ENCODE peak calls at places on chromosomes 3 and 15, in four cellular contexts. H, O, W and Z are unnamed samples.

GRCh38 chr3:176796371-176796770 is 400.9 kb downstream of the TBL1XR1 start:
- DNase-seq in H (no peak), O (no peak), W (no peak), Z (no peak)

GRCh38 chr3:74057169-74057568 is 432.4 kb upstream of the PDZRN3 start:
- DNase-seq in W (no peak), H (no peak), O (no peak), Z (no peak)

GRCh38 chr3:66322436-66322835 is 101.6 kb downstream of the SLC25A26 start:
- DNase-seq in W (no peak), H (no peak), O (no peak), Z (no peak)

GRCh38 chr3:20462723-20463122 is 276.7 kb upstream of the SGO1 start:
- DNase-seq in H (no peak), W (no peak), O (no peak), Z (no peak)

GRCh38 chr3:52001443-52001974 is 5.8 kb upstream of the RPL29 start:
- DNase-seq in O (peak; percentile 79), H (peak; percentile 83), W (no peak), Z (peak; percentile 47)

GRCh38 chr3:188417329-188417728 is 263.4 kb downstream of the LPP start:
- DNase-seq in O (no peak), W (no peak), H (no peak), Z (no peak)

GRCh38 chr3:11553436-11554235 is 90.1 kb downstream of the VGLL4 start:
- DNase-seq in W (no peak), H (no peak), O (no peak), Z (peak; percentile 68)

GRCh38 chr3:89223188-89223587 is 115.8 kb downstream of the EPHA3 start:
- DNase-seq in O (no peak), W (no peak), H (no peak), Z (no peak)

GRCh38 chr3:36804295-36805055 is 40.1 kb upstream of the DCLK3 start:
- DNase-seq in O (no peak), H (no peak), W (no peak), Z (no peak)

GRCh38 chr3:54969652-54970051 is 41.8 kb upstream of the LRTM1 start:
- DNase-seq in W (no peak), O (no peak), H (no peak), Z (no peak)

GRCh38 chr3:141797167-141797773 is 34.1 kb downstream of the GRK7 start:
- DNase-seq in H (no peak), O (peak; percentile 33), W (no peak), Z (no peak)

GRCh38 chr3:170741756-170742530 is 128.1 kb downstream of the RPL22L1 start:
- DNase-seq in H (no peak), O (no peak), W (no peak), Z (no peak)

GRCh38 chr15:40420793-40421192 is 15.2 kb downstream of the IVD start:
- DNase-seq in W (no peak), O (peak; percentile 86), H (no peak), Z (no peak)

GRCh38 chr3:35829499-35829898 is 190.2 kb downstream of the ARPP21 start:
- DNase-seq in W (no peak), O (no peak), H (no peak), Z (no peak)

GRCh38 chr3:65078748-65079147 is 390.9 kb upstream of the ADAMTS9 start:
- DNase-seq in H (no peak), W (no peak), O (no peak), Z (no peak)

GRCh38 chr3:177553586-177553985 is 356.3 kb upstream of the TBL1XR1 start:
- DNase-seq in O (no peak), H (no peak), W (no peak), Z (no peak)

GRCh38 chr3:193744048-193744821 is 151.2 kb downstream of the OPA1 start:
- DNase-seq in O (no peak), W (peak; percentile 27), H (no peak), Z (no peak)

GRCh38 chr3:111283165-111283564 is 211.5 kb downstream of the NECTIN3 start:
- DNase-seq in O (no peak), H (no peak), W (no peak), Z (no peak)

GRCh38 chr3:109018828-109019227 is 65.1 kb upstream of the GUCA1C start:
- DNase-seq in H (no peak), O (no peak), W (no peak), Z (no peak)

GRCh38 chr15:68154923-68155559 is 50.1 kb downstream of the CALML4 start:
- DNase-seq in W (no peak), O (peak; percentile 33), H (no peak), Z (no peak)

GRCh38 chr3:168219530-168219929 is 123.8 kb upstream of the GOLIM4 start:
- DNase-seq in W (no peak), O (no peak), H (no peak), Z (no peak)

GRCh38 chr3:79618883-79619282 is 148.9 kb downstream of the ROBO1 start:
- DNase-seq in W (no peak), H (no peak), O (no peak), Z (no peak)

GRCh38 chr3:193732391-193732790 is 139.4 kb downstream of the OPA1 start:
- DNase-seq in H (no peak), W (no peak), O (no peak), Z (no peak)

GRCh38 chr15:44595246-44595645 is 58.3 kb downstream of the EIF3J start:
- DNase-seq in H (no peak), O (no peak), W (no peak), Z (no peak)

GRCh38 chr3:44525060-44525459 is 29.9 kb upstream of the ZKSCAN7 start:
- DNase-seq in O (no peak), H (no peak), W (no peak), Z (no peak)

GRCh38 chr3:190585771-190586630 is 72.1 kb downstream of the IL1RAP start:
- DNase-seq in O (no peak), H (no peak), W (no peak), Z (no peak)

GRCh38 chr3:151265166-151265565 is 13.2 kb downstream of the P2RY14 start:
- DNase-seq in W (no peak), H (no peak), O (no peak), Z (no peak)

GRCh38 chr3:16067837-16068471 is 106.5 kb upstream of the GALNT15 start:
- DNase-seq in O (no peak), W (no peak), H (no peak), Z (no peak)
- TF ChIP-seq EP300 in O (no peak), W (no peak), H (no peak), Z (no peak)

DNA sequence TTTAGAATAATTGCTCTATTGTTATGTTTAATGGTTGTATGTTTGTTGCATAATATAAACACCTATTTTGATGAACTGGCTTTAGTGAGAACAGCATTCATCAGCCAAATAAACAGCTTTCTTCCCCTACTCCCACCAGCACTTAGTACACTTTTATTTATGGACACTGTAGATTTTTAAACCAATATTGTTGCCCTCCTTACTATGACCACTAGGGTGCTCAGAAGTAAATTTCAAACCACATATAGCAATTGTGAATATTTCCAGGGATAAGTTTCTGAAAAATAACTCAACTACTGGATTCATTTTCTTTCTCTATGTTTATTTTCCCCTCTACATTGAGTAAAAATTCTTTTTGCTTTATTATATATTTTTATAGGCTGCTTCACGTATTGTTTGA is 84.7 kb upstream of the PTX3 start:
- DNase-seq in O (no peak), W (no peak), H (peak; percentile 21), Z (no peak)
- TF ChIP-seq CTCF in O (no peak), W (no peak), H (peak; percentile 55), Z (no peak)

GRCh38 chr3:71341721-71342120 is 241.8 kb downstream of the FOXP1 start:
- DNase-seq in W (no peak), H (no peak), O (no peak), Z (no peak)

GRCh38 chr3:71339049-71339448 is 244.5 kb downstream of the FOXP1 start:
- DNase-seq in H (no peak), W (no peak), O (no peak), Z (no peak)
- TF ChIP-seq EP300 in H (no peak), W (no peak), O (no peak), Z (no peak)

GRCh38 chr15:36332896-36333295 is 246.5 kb upstream of the CDIN1 start:
- DNase-seq in W (no peak), O (no peak), H (no peak), Z (no peak)

GRCh38 chr15:36332301-36332700 is 247.1 kb upstream of the CDIN1 start:
- DNase-seq in H (no peak), O (no peak), W (no peak), Z (no peak)

GRCh38 chr15:36334059-36334458 is 245.4 kb upstream of the CDIN1 start:
- DNase-seq in W (no peak), H (no peak), O (no peak), Z (no peak)

GRCh38 chr15:36335659-36336058 is 243.8 kb upstream of the CDIN1 start:
- DNase-seq in H (no peak), W (no peak), O (no peak), Z (no peak)

GRCh38 chr15:36335211-36335610 is 244.2 kb upstream of the CDIN1 start:
- DNase-seq in W (no peak), O (no peak), H (no peak), Z (no peak)
- TF ChIP-seq CTCF in W (no peak), O (no peak), H (no peak), Z (no peak)

DNA sequence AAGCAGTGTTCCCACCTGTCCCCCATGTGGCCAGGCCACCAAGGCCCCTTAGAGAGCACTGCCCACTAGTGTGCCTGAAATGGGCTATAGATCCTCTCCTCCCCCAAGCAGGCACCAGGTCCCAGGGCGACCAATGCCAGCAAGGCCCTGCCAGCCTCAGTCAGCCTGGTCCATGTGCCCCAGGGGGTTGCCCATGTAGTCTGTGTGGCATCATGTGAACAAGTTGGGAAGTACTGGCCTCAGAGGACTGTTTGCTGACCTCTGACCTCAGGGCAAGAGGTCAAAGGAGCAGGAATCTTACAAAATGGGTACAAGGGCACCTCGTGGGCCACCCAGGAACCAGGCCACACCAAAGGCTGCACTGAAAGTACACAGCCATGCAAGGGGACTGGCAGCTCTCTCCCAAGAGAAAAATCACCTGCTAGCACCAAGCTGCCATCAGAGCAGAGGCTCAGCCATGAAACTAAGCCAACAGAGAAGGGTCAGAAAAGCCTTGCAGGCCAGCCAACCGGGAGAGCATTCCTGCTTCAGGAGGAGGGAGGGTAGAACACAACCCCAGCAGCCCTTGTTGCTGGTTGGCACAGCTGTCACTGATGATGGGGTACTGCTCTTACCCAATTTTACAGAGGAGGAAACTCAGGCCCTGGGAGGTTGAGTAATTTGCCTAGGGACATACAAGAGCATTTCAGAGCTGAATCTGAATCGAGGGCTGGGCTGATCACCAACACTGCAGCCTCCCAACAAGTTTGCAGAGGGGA is 5.2 kb upstream of the FURIN start:
- DNase-seq in W (no peak), H (no peak), O (no peak), Z (no peak)
- TF ChIP-seq EP300 in W (no peak), H (no peak), O (no peak), Z (peak; percentile 31)

GRCh38 chr3:153173758-153174516 is 11.9 kb downstream of the RAP2B start:
- DNase-seq in W (no peak), H (no peak), O (no peak), Z (no peak)
- TF ChIP-seq CTCF in W (peak; percentile 26), H (peak; percentile 73), O (no peak), Z (no peak)

GRCh38 chr3:175664911-175665310 is 805.8 kb downstream of the NAALADL2 start:
- DNase-seq in O (no peak), W (no peak), H (no peak), Z (no peak)
- TF ChIP-seq EP300 in O (no peak), W (no peak), H (no peak), Z (no peak)

DNA sequence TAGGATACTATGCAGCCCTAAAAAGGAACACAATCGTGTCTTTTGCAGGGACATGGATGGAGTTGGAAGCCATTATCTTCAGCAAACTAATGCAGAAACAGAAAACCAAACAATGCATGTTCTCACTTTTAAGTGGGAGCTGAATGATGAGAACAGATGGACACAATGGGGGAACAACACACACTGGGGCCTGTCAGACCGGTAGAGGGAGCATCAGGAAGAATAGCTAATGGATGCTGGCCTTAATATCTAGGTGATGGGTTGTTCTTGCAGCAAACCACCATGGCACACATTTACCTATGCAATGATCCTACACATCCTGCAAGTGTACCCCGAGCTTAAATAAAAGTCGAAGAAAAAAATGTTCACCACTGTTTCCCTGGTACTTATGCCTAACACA is 17.5 kb downstream of the SENP7 start:
- DNase-seq in H (no peak), W (no peak), O (no peak), Z (no peak)
- TF ChIP-seq CTCF in H (peak; percentile 33), W (no peak), O (no peak), Z (no peak)